ENCODE peak calls at places on chromosomes 7 and 10, in six cellular contexts. B, W, K, J, S and V are unnamed samples.
A peak's percentile ranks its signal among the peaks of the same experiment; 100 is the strongest.

GRCh38 chr7:25360471-25360870 is 132.2 kb upstream of the NPVF start:
- DNase-seq in W (no peak), S (no peak), J (peak; percentile 98), K (no peak), B (no peak), V (no peak)

GRCh38 chr7:52273685-52274610 is 761.5 kb upstream of the POM121L12 start:
- DNase-seq in W (no peak), B (no peak), S (no peak), K (peak; percentile 27), J (no peak), V (peak; percentile 80)

GRCh38 chr7:148914208-148914777 is 30.2 kb upstream of the EZH2 start:
- DNase-seq in W (peak; percentile 76), S (peak; percentile 10), J (no peak), K (peak; percentile 75), B (no peak), V (no peak)

GRCh38 chr10:110353244-110354119 is 48.8 kb upstream of the SMNDC1 start:
- DNase-seq in S (no peak), W (peak; percentile 91), B (no peak), J (no peak), K (peak; percentile 83), V (no peak)

GRCh38 chr7:78139335-78139734 is 340.8 kb downstream of the PHTF2 start:
- DNase-seq in K (no peak), W (peak; percentile 94), B (no peak), J (no peak), S (no peak), V (no peak)

GRCh38 chr7:42893341-42894242 is 18.3 kb downstream of the C7orf25 start:
- DNase-seq in K (no peak), S (no peak), W (peak; percentile 14), B (no peak), J (peak; percentile 44), V (no peak)

GRCh38 chr10:70850097-70850496 is 34.3 kb downstream of the SGPL1 start:
- DNase-seq in W (no peak), J (no peak), K (no peak), S (no peak), B (no peak), V (no peak)

GRCh38 chr10:22022257-22023051 is 18.9 kb upstream of the DNAJC1 start:
- DNase-seq in S (peak; percentile 42), B (no peak), J (no peak), K (peak; percentile 78), W (no peak), V (no peak)

GRCh38 chr10:72953687-72954086 is 919 bp downstream of the PLA2G12B start:
- DNase-seq in S (no peak), W (peak; percentile 3), K (no peak), B (no peak), J (no peak), V (no peak)

GRCh38 chr10:104331208-104331838 is 6.9 kb downstream of the ITPRIP start:
- DNase-seq in B (no peak), W (peak; percentile 86), K (no peak), J (peak; percentile 62), S (no peak), V (no peak)

GRCh38 chr7:45400680-45401079 is 173.5 kb upstream of the ADCY1 start:
- DNase-seq in B (no peak), S (no peak), W (no peak), J (no peak), K (no peak), V (no peak)

GRCh38 chr7:107742678-107743566 is 1.0 kb upstream of the CBLL1 start:
- DNase-seq in B (peak; percentile 41), J (peak; percentile 92), S (no peak), W (no peak), K (no peak), V (peak; percentile 87)

GRCh38 chr10:5094265-5095205 is at the start of gene AKR1C3:
- DNase-seq in S (no peak), W (peak; percentile 56), K (no peak), B (no peak), J (peak; percentile 1), V (no peak)

GRCh38 chr10:98296514-98296913 is 28.5 kb upstream of the LOXL4 start:
- DNase-seq in J (no peak), K (no peak), W (peak; percentile 23), B (no peak), S (no peak), V (no peak)

GRCh38 chr7:29806793-29807178 is 478 bp downstream of the WIPF3 start:
- DNase-seq in W (no peak), J (no peak), B (no peak), S (no peak), K (no peak), V (no peak)

GRCh38 chr10:26946103-26946907 is 85.5 kb upstream of the ABI1 start:
- DNase-seq in K (no peak), B (no peak), S (no peak), W (peak; percentile 19), J (no peak), V (no peak)

GRCh38 chr10:70593513-70593890 is 9.0 kb downstream of the PRF1 start:
- DNase-seq in W (no peak), S (no peak), K (no peak), J (no peak), B (no peak), V (no peak)

GRCh38 chr7:38744746-38745145 is 113.6 kb upstream of the AMPH start:
- DNase-seq in K (peak; percentile 30), J (no peak), W (peak; percentile 74), S (no peak), B (no peak), V (no peak)

GRCh38 chr7:42278360-42278759 is 41.4 kb upstream of the GLI3 start:
- DNase-seq in W (no peak), K (no peak), S (no peak), J (no peak), B (no peak), V (no peak)

GRCh38 chr10:5563991-5564536 is 39.3 kb downstream of the CALML3 start:
- DNase-seq in B (no peak), J (no peak), K (peak; percentile 72), W (peak; percentile 78), S (peak; percentile 60), V (peak; percentile 79)

GRCh38 chr10:43133196-43133808 is 4.9 kb upstream of the CSGALNACT2 start:
- DNase-seq in S (no peak), K (no peak), B (no peak), W (no peak), J (no peak), V (no peak)

GRCh38 chr10:53957401-53957800 is 843.6 kb downstream of the PCDH15 start:
- DNase-seq in B (no peak), W (no peak), K (no peak), S (no peak), J (no peak), V (no peak)

GRCh38 chr10:28089467-28089866 is 90.6 kb upstream of the ODAD2 start:
- DNase-seq in S (no peak), K (peak; percentile 25), W (peak; percentile 90), B (no peak), J (no peak), V (no peak)

GRCh38 chr10:35635576-35635975 is 6.5 kb downstream of the FZD8 start:
- DNase-seq in W (peak; percentile 61), J (peak; percentile 32), S (no peak), K (peak; percentile 63), B (peak; percentile 48), V (no peak)

GRCh38 chr10:1706256-1706655 is 31.1 kb downstream of the ADARB2 start:
- DNase-seq in K (no peak), W (no peak), S (no peak), B (no peak), J (no peak), V (no peak)

GRCh38 chr7:124029789-124030188 is 3.1 kb downstream of the TMEM229A start:
- DNase-seq in K (no peak), B (no peak), S (no peak), W (no peak), J (no peak), V (no peak)

GRCh38 chr10:68156373-68157185 is 47.3 kb downstream of the MYPN start:
- DNase-seq in W (peak; percentile 70), S (peak; percentile 26), K (peak; percentile 83), B (no peak), J (no peak), V (no peak)